ENCODE peak calls at places on chromosomes 4 and X, in four cellular contexts. H is RWPE1, D is amygdala, W is KG1. Y is an unnamed sample.

GRCh38 chr4:101140228-101140627 is 207.1 kb downstream of the PPP3CA start:
- DNase-seq in H (no peak), D (no peak), W (no peak), Y (no peak)

GRCh38 chrX:15465347-15465746 is 27.8 kb downstream of the PIR start:
- DNase-seq in H (no peak), D (no peak), W (no peak), Y (no peak)

GRCh38 chr4:6727081-6727942 is 11.3 kb downstream of the BLOC1S4 start:
- DNase-seq in H (no peak), D (peak), W (no peak), Y (no peak)

GRCh38 chrX:30649859-30650258 is 3.4 kb upstream of the GK start:
- DNase-seq in D (no peak), H (no peak), W (no peak), Y (no peak)

GRCh38 chrX:72110051-72110926 is 21.4 kb downstream of the RTL5 start:
- DNase-seq in W (no peak), D (no peak), H (no peak), Y (no peak)

GRCh38 chr4:183601381-183601780 is 57.6 kb downstream of the RWDD4 start:
- DNase-seq in W (no peak), D (no peak), H (no peak), Y (no peak)

GRCh38 chrX:108034725-108035124 is 10.1 kb upstream of the VSIG1 start:
- DNase-seq in D (no peak), W (no peak), H (no peak), Y (no peak)

GRCh38 chrX:45077748-45078424 is 122.8 kb downstream of the DIPK2B start:
- DNase-seq in W (no peak), D (no peak), H (no peak), Y (no peak)

GRCh38 chr4:54227261-54228063 is 1.6 kb upstream of the PDGFRA start:
- DNase-seq in D (no peak), H (no peak), W (no peak), Y (no peak)

GRCh38 chr4:149050840-149051239 is 608.6 kb upstream of the NR3C2 start:
- DNase-seq in W (no peak), H (no peak), D (no peak), Y (no peak)

GRCh38 chr4:113882668-113883067 is 96.8 kb downstream of the ARSJ start:
- DNase-seq in W (no peak), H (no peak), D (no peak), Y (no peak)

GRCh38 chrX:155048997-155049619 is 21.8 kb downstream of the CMC4 start:
- DNase-seq in W (no peak), H (no peak), D (peak), Y (no peak)

GRCh38 chr4:184593461-184593860 is 55.8 kb downstream of the CASP3 start:
- DNase-seq in D (no peak), W (no peak), H (no peak), Y (no peak)

GRCh38 chr4:2615821-2616220 is 79.4 kb downstream of the FAM193A start:
- DNase-seq in H (no peak), D (no peak), W (no peak), Y (no peak)

GRCh38 chrX:14377427-14377826 is 151.9 kb upstream of the GLRA2 start:
- DNase-seq in W (no peak), H (no peak), D (no peak), Y (no peak)

GRCh38 chr4:149493492-149493891 is 322.2 kb downstream of the IQCM start:
- DNase-seq in H (no peak), D (no peak), W (no peak), Y (no peak)

GRCh38 chr4:83114576-83114975 is at the start of gene PLAC8:
- DNase-seq in W (peak), D (no peak), H (peak), Y (peak)

GRCh38 chrX:18721683-18722499 is 14.4 kb downstream of the PPEF1 start:
- DNase-seq in D (no peak), H (no peak), W (no peak), Y (no peak)

GRCh38 chr4:151644625-151645024 is 116.2 kb downstream of the GATB start:
- DNase-seq in D (no peak), W (no peak), H (peak), Y (no peak)

Y was measured in SIG-M5.